ENCODE peak calls at places on chromosomes 5 and 9, in seven cellular contexts. Q is body of pancreas, B is transverse colon, M is sigmoid colon, R is ovary, G is breast epithelium, P is thyroid gland. E is an unnamed sample. For H3K9me3, the result is how much of the 10 kb centered on the place peaks cover.

GRCh38 chr5:157164521-157164920 is 1.5 kb downstream of the GARIN3 start:
- DNase-seq in G (no peak), R (no peak), Q (no peak), P (no peak), B (no peak), M (no peak), E (no peak)

GRCh38 chr5:172766287-172767104 is 4.5 kb downstream of the DUSP1 start:
- DNase-seq in P (peak), G (peak), Q (peak), R (peak), M (peak), B (peak), E (peak)

GRCh38 chr9:32587901-32588300 is 14.9 kb upstream of the NDUFB6 start:
- DNase-seq in R (no peak), B (no peak), G (no peak), Q (no peak), M (no peak), P (no peak), E (no peak)

GRCh38 chr5:172170251-172170701 is 17.7 kb downstream of the STK10 start:
- DNase-seq in Q (no peak), G (peak), B (no peak), R (no peak), P (no peak), M (no peak), E (no peak)

GRCh38 chr9:116550728-116551436 is 136.2 kb upstream of the TRIM32 start:
- DNase-seq in R (no peak), Q (no peak), P (no peak), G (no peak), M (no peak), B (no peak), E (no peak)

GRCh38 chr5:18314192-18314778 is 680.0 kb downstream of the TAF11L14 start:
- DNase-seq in Q (peak), R (no peak), P (no peak), B (no peak), M (no peak), G (no peak), E (no peak)

GRCh38 chr5:43041131-43041668 is 1.1 kb upstream of the ANXA2R start:
- DNase-seq in M (no peak), P (no peak), B (peak), G (no peak), R (no peak), Q (no peak), E (no peak)

GRCh38 chr5:66144799-66145390 is 795 bp downstream of the SREK1 start:
- DNase-seq in P (no peak), Q (peak), R (no peak), G (no peak), M (no peak), B (no peak), E (no peak)

GRCh38 chr5:72441861-72442540 is 65.2 kb downstream of the ZNF366 start:
- DNase-seq in R (no peak), Q (no peak), P (no peak), B (no peak), G (no peak), M (no peak), E (no peak)

GRCh38 chr5:57207007-57207653 is 33.3 kb downstream of the GPBP1 start:
- DNase-seq in B (no peak), M (no peak), P (no peak), Q (no peak), R (no peak), G (no peak), E (no peak)

GRCh38 chr9:122232907-122233306 is 4.2 kb upstream of the LHX6 start:
- DNase-seq in M (no peak), P (no peak), Q (no peak), G (no peak), R (no peak), B (no peak), E (no peak)

GRCh38 chr9:34929506-34930102 is 28.5 kb upstream of the PHF24 start:
- DNase-seq in M (no peak), G (no peak), P (peak), R (no peak), B (no peak), Q (peak), E (no peak)

DNA sequence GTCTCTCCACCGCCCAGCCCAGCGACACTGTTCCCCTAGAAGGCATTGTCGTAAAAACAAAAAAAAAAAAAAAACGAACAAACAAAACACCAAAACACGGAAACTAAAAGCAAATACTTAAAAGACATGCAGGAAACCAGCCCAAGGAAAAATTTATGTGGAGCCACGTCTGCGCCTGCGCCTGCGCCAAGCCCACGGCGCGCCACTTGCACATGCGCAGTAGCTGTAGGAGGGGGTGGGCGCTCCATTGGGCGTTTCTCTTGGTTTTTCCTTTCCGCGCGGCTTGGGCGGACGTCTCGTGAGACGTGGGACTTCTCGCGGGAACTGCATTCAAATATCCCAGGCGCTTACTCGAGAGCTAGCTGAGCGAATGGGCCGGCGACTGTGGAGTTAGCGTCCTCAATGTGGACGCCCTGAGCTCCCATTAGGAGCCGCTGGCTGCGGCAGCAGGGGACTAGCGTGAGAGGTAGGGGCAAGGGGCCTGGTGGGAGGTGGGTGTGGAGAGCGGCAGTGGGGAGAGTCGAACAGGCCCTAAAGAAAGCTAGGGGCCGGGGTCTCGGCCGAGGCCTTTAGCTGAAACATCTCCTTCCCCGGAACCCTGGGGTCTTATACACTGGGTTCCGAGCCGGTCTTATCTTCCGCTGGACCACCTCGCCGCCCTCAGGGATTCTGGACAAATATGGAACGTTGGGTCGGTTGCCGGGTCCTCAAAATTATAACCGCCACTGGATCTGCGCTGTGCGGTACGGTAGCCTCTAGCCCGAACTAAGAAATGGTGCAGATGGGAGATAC is at the start of gene SPDL1:
- DNase-seq in R (peak), P (peak), G (peak), B (peak), M (peak), Q (peak), E (peak)
- TF ChIP-seq POLR2A in R (no peak), P (no peak), G (no peak), B (peak), M (no peak), Q (peak), E (no peak)

GRCh38 chr5:32422697-32423096 is 21.8 kb downstream of the ZFR start:
- DNase-seq in B (no peak), Q (no peak), M (no peak), P (no peak), R (no peak), G (no peak), E (no peak)

GRCh38 chr5:32428426-32428825 is 16.1 kb downstream of the ZFR start:
- DNase-seq in M (no peak), B (no peak), P (no peak), R (no peak), Q (no peak), G (no peak), E (no peak)

GRCh38 chr5:32421075-32421474 is 23.5 kb downstream of the ZFR start:
- DNase-seq in G (no peak), M (no peak), P (no peak), B (no peak), R (no peak), Q (no peak), E (no peak)

DNA sequence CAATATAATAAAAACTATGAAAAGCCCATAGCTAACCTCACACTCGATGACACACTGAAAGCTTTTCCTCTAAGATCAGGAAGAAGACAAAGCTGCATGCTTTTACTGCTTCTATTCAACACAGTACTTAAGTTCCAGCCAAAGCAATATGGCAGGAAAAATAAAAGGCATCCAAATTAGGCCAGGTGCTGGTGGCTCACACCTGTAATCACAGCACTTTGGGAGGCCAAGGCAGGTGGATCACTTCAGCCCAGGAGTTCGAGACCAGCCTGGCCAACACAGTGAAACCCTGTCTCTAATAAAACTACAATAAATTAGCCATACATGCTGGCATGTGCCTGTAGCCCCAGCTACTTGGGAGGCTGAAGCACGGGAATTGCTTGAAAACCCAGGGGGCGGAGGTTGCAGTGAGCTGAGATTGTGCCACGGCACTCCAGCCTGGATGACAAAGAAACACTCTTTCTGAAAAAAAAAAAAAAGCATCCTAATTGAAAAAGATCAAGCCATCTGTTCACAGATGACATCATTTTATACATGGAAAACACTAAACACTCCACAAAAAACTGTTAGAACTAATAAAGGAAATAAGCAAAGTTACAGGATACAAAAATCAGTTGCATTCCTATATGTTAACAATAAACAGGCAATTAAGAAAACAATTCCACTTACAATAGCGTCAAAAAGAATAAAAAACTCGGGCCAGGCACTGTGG is 17.9 kb downstream of the ZFR start:
- DNase-seq in B (no peak), G (no peak), M (no peak), R (no peak), Q (no peak), P (no peak), E (no peak)
- H3K9me3 ChIP-seq in B (under half), G (under half), M (under half), R (under half), Q (under half), P (under half), E (under half)

GRCh38 chr5:142435410-142436115 is 110.7 kb upstream of the SPRY4 start:
- DNase-seq in P (no peak), R (no peak), B (no peak), G (no peak), M (no peak), Q (no peak), E (no peak)

GRCh38 chr5:142433526-142434321 is 108.9 kb upstream of the SPRY4 start:
- DNase-seq in B (no peak), Q (no peak), R (no peak), M (no peak), G (no peak), P (no peak), E (no peak)

GRCh38 chr5:142432961-142433360 is 108.1 kb upstream of the SPRY4 start:
- DNase-seq in Q (peak), P (no peak), M (no peak), G (no peak), B (peak), R (no peak), E (no peak)

GRCh38 chr5:142434322-142434612 is 109.4 kb upstream of the SPRY4 start:
- DNase-seq in R (no peak), P (no peak), Q (no peak), B (no peak), M (no peak), G (no peak), E (no peak)

DNA sequence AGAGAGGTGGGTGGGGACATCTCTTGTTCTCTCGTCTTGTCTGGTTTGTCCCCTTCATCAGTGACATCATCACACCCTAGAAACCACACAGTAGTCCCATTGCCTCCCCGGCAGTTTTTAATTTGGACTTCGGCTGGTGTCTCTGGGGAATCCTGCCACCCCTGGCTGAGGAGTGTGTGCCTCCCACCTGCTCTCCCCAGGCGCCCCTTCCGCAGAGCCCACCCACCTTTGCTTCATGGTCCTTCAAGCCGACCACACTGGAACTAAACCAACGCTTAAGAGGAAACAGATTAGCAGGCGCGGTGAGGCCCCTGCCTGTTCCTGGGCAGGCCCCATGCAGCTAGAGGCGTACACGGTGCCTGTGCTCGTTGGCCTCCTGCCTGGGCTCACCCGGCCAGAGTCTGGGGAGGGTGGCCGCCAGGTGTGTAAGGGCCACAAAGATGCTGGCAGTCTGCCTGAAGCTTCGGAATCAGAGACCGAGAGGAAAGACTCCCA is 107.6 kb upstream of the SPRY4 start:
- DNase-seq in Q (peak), R (no peak), B (peak), G (peak), P (peak), M (no peak), E (no peak)
- H3K27ac ChIP-seq in Q (no peak), R (no peak), B (peak), G (peak), P (peak), M (no peak), E (no peak)

GRCh38 chr5:102863764-102864560 is 108.9 kb downstream of the PAM start:
- DNase-seq in M (no peak), G (no peak), R (no peak), P (no peak), B (no peak), Q (no peak), E (no peak)

GRCh38 chr5:102867999-102868662 is 113.0 kb downstream of the PAM start:
- DNase-seq in M (no peak), P (no peak), R (no peak), G (no peak), B (no peak), Q (no peak), E (no peak)

GRCh38 chr5:102865171-102865509 is 110.0 kb downstream of the PAM start:
- DNase-seq in P (no peak), G (no peak), Q (no peak), R (no peak), B (no peak), M (no peak), E (no peak)

GRCh38 chr5:102866315-102866693 is 111.2 kb downstream of the PAM start:
- DNase-seq in B (no peak), M (no peak), R (no peak), P (no peak), Q (no peak), G (no peak), E (no peak)

GRCh38 chr5:102865510-102866314 is 110.6 kb downstream of the PAM start:
- DNase-seq in R (peak), Q (peak), G (no peak), P (peak), B (peak), M (peak), E (peak)
- TF ChIP-seq POLR2A in R (no peak), Q (peak), G (no peak), P (no peak), B (no peak), M (no peak), E (peak)

GRCh38 chr5:62977641-62978040 is 399.0 kb downstream of the LRRC70 start:
- DNase-seq in M (no peak), R (no peak), Q (no peak), P (peak), G (no peak), B (no peak), E (no peak)
- H3K9me3 ChIP-seq in M (under half), R (under half), Q (under half), P (under half), G (under half), B (under half), E (under half)

GRCh38 chr9:87039809-87040392 is 92.6 kb upstream of the GAS1 start:
- DNase-seq in P (no peak), Q (no peak), R (no peak), B (no peak), G (no peak), M (no peak), E (no peak)

GRCh38 chr9:87034891-87035290 is 87.6 kb upstream of the GAS1 start:
- DNase-seq in Q (no peak), G (no peak), R (no peak), B (no peak), P (no peak), M (no peak), E (no peak)

GRCh38 chr9:87040410-87041009 is 93.2 kb upstream of the GAS1 start:
- DNase-seq in M (no peak), Q (no peak), G (no peak), P (no peak), B (no peak), R (no peak), E (no peak)

GRCh38 chr9:87035868-87036267 is 88.6 kb upstream of the GAS1 start:
- DNase-seq in R (no peak), M (no peak), B (no peak), P (no peak), G (no peak), Q (no peak), E (no peak)

GRCh38 chr9:87036482-87036881 is 89.2 kb upstream of the GAS1 start:
- DNase-seq in Q (no peak), P (no peak), B (no peak), G (no peak), R (no peak), M (no peak), E (no peak)
- H3K27ac ChIP-seq in Q (no peak), P (no peak), B (peak), G (no peak), R (no peak), M (peak), E (no peak)

DNA sequence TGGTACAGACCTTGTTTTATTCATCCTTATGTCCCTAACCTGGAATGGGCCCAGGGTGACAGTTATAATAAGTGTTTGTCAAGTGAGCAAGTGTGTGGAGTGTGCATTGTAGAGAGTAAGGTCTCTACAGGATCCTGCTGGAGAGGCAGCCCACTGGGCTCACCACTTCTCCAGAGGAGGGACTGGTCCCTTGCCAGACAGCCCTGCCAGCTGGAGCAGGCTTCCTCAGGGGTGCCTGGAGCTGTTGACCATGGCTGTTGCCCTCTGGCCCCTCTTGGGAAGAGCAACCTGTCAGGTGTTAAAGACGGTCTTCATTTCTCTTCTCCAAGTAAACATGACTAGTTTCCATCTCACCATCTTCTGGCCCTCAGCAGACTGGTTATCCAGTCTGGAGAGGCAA is 20.0 kb downstream of the IRF1 start:
- DNase-seq in G (no peak), M (peak), B (peak), Q (no peak), P (peak), R (peak), E (peak)
- TF ChIP-seq POLR2A in G (no peak), M (no peak), B (no peak), Q (no peak), P (no peak), R (no peak), E (no peak)